ENCODE peak calls at places on chromosomes 11 and 22, in six cellular contexts. One of them, this sample, is unnamed.

GRCh38 chr22:18157714-18158028 is 7.7 kb downstream of the USP18 start:
- DNase-seq in stimulated activated CD4-positive, alpha-beta T cell treated with anti-CD3 and anti-CD28 coated beads, TNF-alpha, amount 100 ng/mL, for 48 hours: no peak
- DNase-seq in fibroblast of the conjunctiva: no peak
- DNase-seq in AG04449: no peak
- DNase-seq in sciatic nerve: no peak
- DNase-seq in activated CD4-positive, alpha-beta T cell treated with anti-CD3 and anti-CD28 coated beads, Interleukin-2, amount 10 ng/mL, durations not matched to agents 7 days and 5 days: no peak
- DNase-seq in this sample: no peak

GRCh38 chr11:96187779-96188624 is 155.0 kb downstream of the MAML2 start:
- DNase-seq in stimulated activated CD4-positive, alpha-beta T cell treated with anti-CD3 and anti-CD28 coated beads, TNF-alpha, amount 100 ng/mL, for 48 hours: no peak
- DNase-seq in fibroblast of the conjunctiva: no peak
- DNase-seq in AG04449: peak
- DNase-seq in sciatic nerve: no peak
- DNase-seq in activated CD4-positive, alpha-beta T cell treated with anti-CD3 and anti-CD28 coated beads, Interleukin-2, amount 10 ng/mL, durations not matched to agents 7 days and 5 days: no peak
- DNase-seq in this sample: no peak

GRCh38 chr22:38038890-38039812 is 18.1 kb upstream of the PICK1 start:
- DNase-seq in stimulated activated CD4-positive, alpha-beta T cell treated with anti-CD3 and anti-CD28 coated beads, TNF-alpha, amount 100 ng/mL, for 48 hours: no peak
- DNase-seq in fibroblast of the conjunctiva: no peak
- DNase-seq in AG04449: no peak
- DNase-seq in sciatic nerve: no peak
- DNase-seq in activated CD4-positive, alpha-beta T cell treated with anti-CD3 and anti-CD28 coated beads, Interleukin-2, amount 10 ng/mL, durations not matched to agents 7 days and 5 days: no peak
- DNase-seq in this sample: no peak

GRCh38 chr22:20261848-20262581 is 6.1 kb downstream of the RTN4R start:
- DNase-seq in stimulated activated CD4-positive, alpha-beta T cell treated with anti-CD3 and anti-CD28 coated beads, TNF-alpha, amount 100 ng/mL, for 48 hours: no peak
- DNase-seq in fibroblast of the conjunctiva: no peak
- DNase-seq in AG04449: no peak
- DNase-seq in sciatic nerve: no peak
- DNase-seq in activated CD4-positive, alpha-beta T cell treated with anti-CD3 and anti-CD28 coated beads, Interleukin-2, amount 10 ng/mL, durations not matched to agents 7 days and 5 days: no peak
- DNase-seq in this sample: no peak

GRCh38 chr11:117497206-117497951 is 169.7 kb downstream of the CEP164 start:
- DNase-seq in stimulated activated CD4-positive, alpha-beta T cell treated with anti-CD3 and anti-CD28 coated beads, TNF-alpha, amount 100 ng/mL, for 48 hours: no peak
- DNase-seq in fibroblast of the conjunctiva: no peak
- DNase-seq in AG04449: no peak
- DNase-seq in sciatic nerve: no peak
- DNase-seq in activated CD4-positive, alpha-beta T cell treated with anti-CD3 and anti-CD28 coated beads, Interleukin-2, amount 10 ng/mL, durations not matched to agents 7 days and 5 days: no peak
- DNase-seq in this sample: no peak

GRCh38 chr11:8867035-8867434 is 44.0 kb upstream of the AKIP1 start:
- DNase-seq in stimulated activated CD4-positive, alpha-beta T cell treated with anti-CD3 and anti-CD28 coated beads, TNF-alpha, amount 100 ng/mL, for 48 hours: no peak
- DNase-seq in fibroblast of the conjunctiva: no peak
- DNase-seq in AG04449: no peak
- DNase-seq in sciatic nerve: no peak
- DNase-seq in activated CD4-positive, alpha-beta T cell treated with anti-CD3 and anti-CD28 coated beads, Interleukin-2, amount 10 ng/mL, durations not matched to agents 7 days and 5 days: no peak
- DNase-seq in this sample: no peak

GRCh38 chr11:77196961-77197360 is 68.9 kb downstream of the MYO7A start:
- DNase-seq in stimulated activated CD4-positive, alpha-beta T cell treated with anti-CD3 and anti-CD28 coated beads, TNF-alpha, amount 100 ng/mL, for 48 hours: no peak
- DNase-seq in fibroblast of the conjunctiva: no peak
- DNase-seq in AG04449: no peak
- DNase-seq in sciatic nerve: no peak
- DNase-seq in activated CD4-positive, alpha-beta T cell treated with anti-CD3 and anti-CD28 coated beads, Interleukin-2, amount 10 ng/mL, durations not matched to agents 7 days and 5 days: no peak
- DNase-seq in this sample: no peak

GRCh38 chr11:128498846-128499245 is 88.5 kb downstream of the ETS1 start:
- DNase-seq in stimulated activated CD4-positive, alpha-beta T cell treated with anti-CD3 and anti-CD28 coated beads, TNF-alpha, amount 100 ng/mL, for 48 hours: no peak
- DNase-seq in fibroblast of the conjunctiva: no peak
- DNase-seq in AG04449: no peak
- DNase-seq in sciatic nerve: no peak
- DNase-seq in activated CD4-positive, alpha-beta T cell treated with anti-CD3 and anti-CD28 coated beads, Interleukin-2, amount 10 ng/mL, durations not matched to agents 7 days and 5 days: no peak
- DNase-seq in this sample: no peak

GRCh38 chr11:78562398-78562797 is 12.3 kb downstream of the NARS2 start:
- DNase-seq in stimulated activated CD4-positive, alpha-beta T cell treated with anti-CD3 and anti-CD28 coated beads, TNF-alpha, amount 100 ng/mL, for 48 hours: no peak
- DNase-seq in fibroblast of the conjunctiva: no peak
- DNase-seq in AG04449: peak
- DNase-seq in sciatic nerve: no peak
- DNase-seq in activated CD4-positive, alpha-beta T cell treated with anti-CD3 and anti-CD28 coated beads, Interleukin-2, amount 10 ng/mL, durations not matched to agents 7 days and 5 days: no peak
- DNase-seq in this sample: no peak

GRCh38 chr22:28247114-28247513 is 328.1 kb upstream of the PITPNB start:
- DNase-seq in stimulated activated CD4-positive, alpha-beta T cell treated with anti-CD3 and anti-CD28 coated beads, TNF-alpha, amount 100 ng/mL, for 48 hours: no peak
- DNase-seq in fibroblast of the conjunctiva: peak
- DNase-seq in AG04449: no peak
- DNase-seq in sciatic nerve: no peak
- DNase-seq in activated CD4-positive, alpha-beta T cell treated with anti-CD3 and anti-CD28 coated beads, Interleukin-2, amount 10 ng/mL, durations not matched to agents 7 days and 5 days: no peak
- DNase-seq in this sample: no peak

GRCh38 chr11:76838422-76839068 is 22.2 kb upstream of the ACER3 start:
- DNase-seq in stimulated activated CD4-positive, alpha-beta T cell treated with anti-CD3 and anti-CD28 coated beads, TNF-alpha, amount 100 ng/mL, for 48 hours: no peak
- DNase-seq in fibroblast of the conjunctiva: no peak
- DNase-seq in AG04449: no peak
- DNase-seq in sciatic nerve: no peak
- DNase-seq in activated CD4-positive, alpha-beta T cell treated with anti-CD3 and anti-CD28 coated beads, Interleukin-2, amount 10 ng/mL, durations not matched to agents 7 days and 5 days: no peak
- DNase-seq in this sample: no peak

GRCh38 chr11:44627911-44628729 is 62.7 kb downstream of the CD82 start:
- DNase-seq in stimulated activated CD4-positive, alpha-beta T cell treated with anti-CD3 and anti-CD28 coated beads, TNF-alpha, amount 100 ng/mL, for 48 hours: no peak
- DNase-seq in fibroblast of the conjunctiva: no peak
- DNase-seq in AG04449: no peak
- DNase-seq in sciatic nerve: peak
- DNase-seq in activated CD4-positive, alpha-beta T cell treated with anti-CD3 and anti-CD28 coated beads, Interleukin-2, amount 10 ng/mL, durations not matched to agents 7 days and 5 days: peak
- DNase-seq in this sample: no peak

GRCh38 chr11:69119170-69119569 is 36.6 kb upstream of the SMIM38 start:
- DNase-seq in stimulated activated CD4-positive, alpha-beta T cell treated with anti-CD3 and anti-CD28 coated beads, TNF-alpha, amount 100 ng/mL, for 48 hours: no peak
- DNase-seq in fibroblast of the conjunctiva: no peak
- DNase-seq in AG04449: no peak
- DNase-seq in sciatic nerve: no peak
- DNase-seq in activated CD4-positive, alpha-beta T cell treated with anti-CD3 and anti-CD28 coated beads, Interleukin-2, amount 10 ng/mL, durations not matched to agents 7 days and 5 days: no peak
- DNase-seq in this sample: no peak

GRCh38 chr11:111745719-111746504 is 20.3 kb downstream of the PPP2R1B start:
- DNase-seq in stimulated activated CD4-positive, alpha-beta T cell treated with anti-CD3 and anti-CD28 coated beads, TNF-alpha, amount 100 ng/mL, for 48 hours: no peak
- DNase-seq in fibroblast of the conjunctiva: no peak
- DNase-seq in AG04449: no peak
- DNase-seq in sciatic nerve: no peak
- DNase-seq in activated CD4-positive, alpha-beta T cell treated with anti-CD3 and anti-CD28 coated beads, Interleukin-2, amount 10 ng/mL, durations not matched to agents 7 days and 5 days: no peak
- DNase-seq in this sample: no peak

GRCh38 chr11:34214961-34215805 is 109.8 kb downstream of the NAT10 start:
- DNase-seq in stimulated activated CD4-positive, alpha-beta T cell treated with anti-CD3 and anti-CD28 coated beads, TNF-alpha, amount 100 ng/mL, for 48 hours: peak
- DNase-seq in fibroblast of the conjunctiva: no peak
- DNase-seq in AG04449: no peak
- DNase-seq in sciatic nerve: no peak
- DNase-seq in activated CD4-positive, alpha-beta T cell treated with anti-CD3 and anti-CD28 coated beads, Interleukin-2, amount 10 ng/mL, durations not matched to agents 7 days and 5 days: no peak
- DNase-seq in this sample: no peak

This sample was measured in KG1.